ENCODE peak calls at places on chromosomes 3 and 15, in nine cellular contexts. H, R, K, N, S, Z, I, J and T are unnamed samples.

GRCh38 chr3:169864270-169864669 is 5.5 kb downstream of the LRRC31 start:
- DNase-seq in H (no peak), R (no peak), K (no peak), N (no peak), S (no peak), Z (no peak), I (no peak), J (no peak), T (no peak)

GRCh38 chr3:5090197-5090596 is 31.9 kb upstream of the ARL8B start:
- DNase-seq in H (no peak), R (no peak), K (no peak), N (no peak), S (no peak), Z (no peak), I (no peak), J (no peak), T (no peak)

GRCh38 chr3:3627104-3627503 is 172.1 kb upstream of the LRRN1 start:
- DNase-seq in H (no peak), R (no peak), K (no peak), N (no peak), S (no peak), Z (no peak), I (no peak), J (no peak), T (no peak)

GRCh38 chr3:99872633-99873254 is 55.1 kb downstream of the CMSS1 start:
- DNase-seq in H (no peak), R (no peak), K (no peak), N (no peak), S (no peak), Z (no peak), I (no peak), J (no peak), T (no peak)

GRCh38 chr3:5195605-5196004 is 8.1 kb downstream of the EDEM1 start:
- DNase-seq in H (no peak), R (no peak), K (no peak), N (no peak), S (no peak), Z (no peak), I (peak), J (no peak), T (no peak)

GRCh38 chr3:127077068-127077467 is 94.2 kb downstream of the PLXNA1 start:
- DNase-seq in H (no peak), R (peak), K (no peak), N (peak), S (no peak), Z (no peak), I (no peak), J (no peak), T (no peak)

GRCh38 chr3:66938338-66938963 is 59.7 kb upstream of the KBTBD8 start:
- DNase-seq in H (peak), R (no peak), K (no peak), N (no peak), S (no peak), Z (no peak), I (no peak), J (no peak), T (peak)

GRCh38 chr15:61871926-61872522 is 188.2 kb downstream of the VPS13C start:
- DNase-seq in H (peak), R (no peak), K (no peak), N (no peak), S (no peak), Z (no peak), I (no peak), J (no peak), T (no peak)

GRCh38 chr3:99678023-99678422 is 39.6 kb downstream of the COL8A1 start:
- DNase-seq in H (no peak), R (peak), K (no peak), N (no peak), S (peak), Z (no peak), I (peak), J (no peak), T (no peak)

GRCh38 chr3:117398166-117398954 is 688.8 kb downstream of the TUSC7 start:
- DNase-seq in H (no peak), R (no peak), K (no peak), N (no peak), S (no peak), Z (no peak), I (no peak), J (peak), T (no peak)

GRCh38 chr3:125107861-125108567 is 52.2 kb upstream of the HEG1 start:
- DNase-seq in H (no peak), R (no peak), K (no peak), N (no peak), S (no peak), Z (no peak), I (no peak), J (no peak), T (no peak)

GRCh38 chr3:26652157-26652556 is 29.6 kb downstream of the LRRC3B start:
- DNase-seq in H (no peak), R (peak), K (no peak), N (no peak), S (no peak), Z (no peak), I (no peak), J (no peak), T (no peak)

GRCh38 chr3:50612973-50613851 is 1.6 kb upstream of the CISH start:
- DNase-seq in H (no peak), R (no peak), K (no peak), N (no peak), S (no peak), Z (no peak), I (no peak), J (no peak), T (no peak)

GRCh38 chr3:64488938-64489337 is 198.9 kb downstream of the ADAMTS9 start:
- DNase-seq in H (no peak), R (no peak), K (no peak), N (no peak), S (no peak), Z (no peak), I (no peak), J (no peak), T (no peak)

GRCh38 chr15:73991260-73991659 is 835 bp downstream of the STOML1 start:
- DNase-seq in H (no peak), R (peak), K (no peak), N (peak), S (no peak), Z (no peak), I (no peak), J (no peak), T (no peak)

GRCh38 chr3:178436773-178437172 is 99.5 kb upstream of the KCNMB2 start:
- DNase-seq in H (peak), R (no peak), K (no peak), N (no peak), S (no peak), Z (no peak), I (no peak), J (no peak), T (peak)

GRCh38 chr3:165491487-165491886 is 295.3 kb upstream of the SLITRK3 start:
- DNase-seq in H (no peak), R (no peak), K (no peak), N (no peak), S (no peak), Z (no peak), I (no peak), J (no peak), T (no peak)

GRCh38 chr3:36876181-36876936 is 68.5 kb downstream of the TRANK1 start:
- DNase-seq in H (no peak), R (no peak), K (no peak), N (no peak), S (no peak), Z (peak), I (no peak), J (peak), T (peak)

GRCh38 chr3:77648214-77648613 is 608.3 kb downstream of the ROBO2 start:
- DNase-seq in H (no peak), R (no peak), K (no peak), N (no peak), S (no peak), Z (no peak), I (no peak), J (no peak), T (no peak)

GRCh38 chr3:153138267-153139210 is 23.5 kb upstream of the RAP2B start:
- DNase-seq in H (peak), R (peak), K (no peak), N (no peak), S (peak), Z (peak), I (peak), J (no peak), T (no peak)

GRCh38 chr3:15645740-15646490 is 44.4 kb downstream of the BTD start:
- DNase-seq in H (peak), R (peak), K (peak), N (no peak), S (no peak), Z (no peak), I (no peak), J (no peak), T (no peak)

GRCh38 chr3:57919987-57920386 is 88.2 kb upstream of the FLNB start:
- DNase-seq in H (no peak), R (no peak), K (no peak), N (no peak), S (no peak), Z (no peak), I (no peak), J (no peak), T (no peak)

GRCh38 chr15:73931441-73931840 is 5.2 kb downstream of the LOXL1 start:
- DNase-seq in H (no peak), R (no peak), K (no peak), N (peak), S (no peak), Z (no peak), I (no peak), J (no peak), T (no peak)

GRCh38 chr3:169774186-169774585 is 990 bp downstream of the MYNN start:
- DNase-seq in H (no peak), R (no peak), K (no peak), N (no peak), S (no peak), Z (no peak), I (no peak), J (no peak), T (no peak)

GRCh38 chr3:59247402-59247841 is 197.6 kb upstream of the CFAP20DC start:
- DNase-seq in H (no peak), R (no peak), K (no peak), N (no peak), S (no peak), Z (no peak), I (peak), J (no peak), T (no peak)

GRCh38 chr15:41013698-41014414 is 60.6 kb downstream of the CHAC1 start:
- DNase-seq in H (no peak), R (no peak), K (no peak), N (no peak), S (no peak), Z (peak), I (no peak), J (no peak), T (peak)

GRCh38 chr3:52232279-52233107 is 6.5 kb downstream of the TWF2 start:
- DNase-seq in H (no peak), R (no peak), K (no peak), N (no peak), S (no peak), Z (no peak), I (no peak), J (no peak), T (no peak)

GRCh38 chr15:71274448-71274798 is 159.2 kb downstream of the THSD4 start:
- DNase-seq in H (no peak), R (no peak), K (no peak), N (no peak), S (no peak), Z (no peak), I (no peak), J (no peak), T (no peak)

GRCh38 chr3:123424321-123424998 is 24.4 kb downstream of the ADCY5 start:
- DNase-seq in H (no peak), R (no peak), K (no peak), N (no peak), S (no peak), Z (no peak), I (no peak), J (no peak), T (no peak)
- TF ChIP-seq POLR2A in H (no peak), R (no peak), K (no peak), N (no peak), S (no peak), Z (no peak), I (no peak), J (no peak), T (no peak)

DNA sequence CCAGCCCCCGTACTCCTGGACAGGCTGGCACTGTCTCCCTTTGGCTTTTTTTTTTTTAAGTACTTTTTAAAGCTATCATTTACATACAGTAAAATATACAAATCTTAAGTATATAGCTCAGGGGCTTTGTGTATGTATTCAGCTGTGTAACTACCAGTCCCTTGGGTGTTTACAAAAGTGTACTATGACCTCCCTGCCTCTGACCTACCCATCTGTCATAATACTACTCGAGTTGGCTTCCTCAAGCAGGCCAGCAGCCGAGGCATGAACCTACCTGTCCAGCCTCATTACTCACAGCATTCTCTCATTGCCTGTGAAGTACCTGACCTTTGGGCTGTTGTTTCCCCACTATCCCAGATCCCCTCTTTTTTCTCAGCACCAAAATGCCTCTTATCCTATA is 33.2 kb downstream of the ABHD2 start:
- DNase-seq in H (no peak), R (no peak), K (no peak), N (no peak), S (no peak), Z (no peak), I (no peak), J (no peak), T (no peak)
- TF ChIP-seq POLR2AphosphoS5 in H (no peak), R (no peak), K (no peak), N (no peak), S (peak), Z (no peak), I (no peak), J (no peak), T (no peak)

DNA sequence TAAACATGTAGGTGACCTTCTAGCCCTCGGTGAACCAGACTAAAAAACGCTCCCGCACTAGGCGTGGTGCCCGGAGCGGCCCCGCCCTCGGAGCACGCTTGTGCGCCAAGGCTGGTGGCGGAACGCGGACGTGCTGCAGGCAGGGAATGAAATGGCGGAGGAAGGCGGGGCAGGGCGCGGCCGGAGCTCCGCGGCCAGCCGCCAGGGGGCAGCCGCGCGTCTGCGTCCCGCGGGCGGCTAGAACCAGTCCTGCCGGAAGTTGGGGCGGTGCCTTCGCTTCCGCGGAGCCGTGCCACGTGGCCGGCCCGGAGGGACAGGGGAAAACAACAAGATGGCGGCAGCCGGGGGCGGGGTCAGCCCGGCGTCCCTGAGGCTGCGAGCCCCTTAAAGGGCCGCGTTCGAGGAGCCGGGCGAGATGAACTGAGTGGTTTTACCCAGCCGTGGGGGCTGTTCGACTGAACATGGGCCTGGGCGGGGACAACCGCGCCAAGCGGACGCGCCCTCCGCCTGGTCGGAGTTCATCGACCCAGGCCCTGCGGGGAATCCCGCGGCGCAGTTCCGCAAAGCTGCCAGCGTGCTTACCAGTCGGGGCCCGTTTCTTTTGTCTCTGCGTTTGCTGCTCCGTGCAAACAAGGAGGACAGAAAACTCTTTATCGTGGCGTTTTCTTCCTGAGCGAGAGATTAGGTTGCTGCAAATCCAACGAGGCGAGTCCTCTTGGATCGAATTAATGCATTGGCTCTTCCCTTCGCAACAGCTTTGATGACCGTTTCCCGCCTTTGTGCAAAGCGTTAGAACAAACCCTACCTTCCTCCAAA is 90.9 kb upstream of the CHD2 start:
- DNase-seq in H (peak), R (peak), K (peak), N (peak), S (peak), Z (peak), I (peak), J (peak), T (peak)
- TF ChIP-seq POLR2A in H (peak), R (peak), K (peak), N (peak), S (no peak), Z (peak), I (peak), J (peak), T (peak)

GRCh38 chr3:30643763-30644462 is 37.5 kb downstream of the TGFBR2 start:
- DNase-seq in H (no peak), R (no peak), K (no peak), N (peak), S (no peak), Z (no peak), I (no peak), J (no peak), T (no peak)

GRCh38 chr3:30642715-30643361 is 36.4 kb downstream of the TGFBR2 start:
- DNase-seq in H (no peak), R (no peak), K (no peak), N (no peak), S (no peak), Z (no peak), I (no peak), J (no peak), T (no peak)

GRCh38 chr3:30645077-30645476 is 38.7 kb downstream of the TGFBR2 start:
- DNase-seq in H (no peak), R (no peak), K (no peak), N (no peak), S (no peak), Z (no peak), I (no peak), J (no peak), T (no peak)

GRCh38 chr3:30646181-30646876 is 39.9 kb downstream of the TGFBR2 start:
- DNase-seq in H (no peak), R (no peak), K (no peak), N (no peak), S (no peak), Z (no peak), I (no peak), J (no peak), T (no peak)

GRCh38 chr3:30644615-30645014 is 38.2 kb downstream of the TGFBR2 start:
- DNase-seq in H (no peak), R (peak), K (no peak), N (no peak), S (no peak), Z (no peak), I (peak), J (no peak), T (no peak)
- TF ChIP-seq POLR2AphosphoS5 in H (no peak), R (peak), K (peak), N (no peak), S (no peak), Z (no peak), I (no peak), J (no peak), T (no peak)

GRCh38 chr15:50066202-50066601 is 52.8 kb downstream of the ATP8B4 start:
- DNase-seq in H (no peak), R (no peak), K (no peak), N (no peak), S (no peak), Z (no peak), I (no peak), J (no peak), T (no peak)
- TF ChIP-seq POLR2A in H (no peak), R (no peak), K (no peak), N (no peak), S (no peak), Z (no peak), I (no peak), J (no peak), T (no peak)

DNA sequence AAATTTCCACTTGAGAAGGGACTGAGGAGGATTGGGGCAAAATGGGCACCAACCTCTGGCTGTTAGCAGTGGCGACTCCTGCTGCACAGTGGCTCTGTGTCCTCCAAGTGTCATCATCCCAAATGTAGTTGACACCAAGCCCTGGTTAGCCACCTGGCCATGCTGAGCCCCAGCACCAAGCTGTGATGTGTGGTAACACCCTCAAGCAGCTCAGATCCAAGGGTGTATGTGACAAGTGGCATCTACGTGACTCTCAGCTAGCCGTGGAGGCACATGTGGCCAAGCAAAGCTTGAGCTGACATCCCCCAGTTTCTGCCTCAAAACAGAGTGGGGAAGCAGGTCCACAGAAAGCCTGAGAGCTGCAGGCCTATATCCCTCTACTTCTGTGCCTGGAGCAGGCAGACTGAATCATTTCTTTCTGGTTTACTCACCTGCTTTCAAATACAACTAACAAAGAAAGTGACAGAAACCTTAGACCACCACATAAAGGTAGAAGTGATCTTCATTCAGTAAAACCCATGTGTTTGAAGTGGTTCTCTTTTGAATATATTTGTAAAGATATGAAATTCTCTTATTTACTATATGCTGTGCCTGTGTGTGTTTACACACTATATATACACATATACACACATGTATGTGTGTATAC is 40.0 kb downstream of the FOXP1 start:
- DNase-seq in H (no peak), R (no peak), K (no peak), N (no peak), S (no peak), Z (no peak), I (no peak), J (no peak), T (no peak)
- TF ChIP-seq POLR2AphosphoS5 in H (no peak), R (no peak), K (no peak), N (no peak), S (no peak), Z (no peak), I (no peak), J (no peak), T (no peak)

GRCh38 chr15:84654689-84655453 is 788 bp upstream of the WDR73 start:
- DNase-seq in H (peak), R (peak), K (no peak), N (peak), S (no peak), Z (no peak), I (peak), J (peak), T (peak)

GRCh38 chr15:84657748-84658079 is 285 bp downstream of the NMB start:
- DNase-seq in H (no peak), R (peak), K (no peak), N (no peak), S (no peak), Z (no peak), I (no peak), J (no peak), T (no peak)

GRCh38 chr15:84653584-84653909 is 536 bp downstream of the WDR73 start:
- DNase-seq in H (no peak), R (no peak), K (no peak), N (no peak), S (no peak), Z (no peak), I (no peak), J (no peak), T (no peak)

GRCh38 chr15:84656972-84657371 is 1.0 kb downstream of the NMB start:
- DNase-seq in H (no peak), R (no peak), K (no peak), N (no peak), S (no peak), Z (no peak), I (no peak), J (no peak), T (no peak)

DNA sequence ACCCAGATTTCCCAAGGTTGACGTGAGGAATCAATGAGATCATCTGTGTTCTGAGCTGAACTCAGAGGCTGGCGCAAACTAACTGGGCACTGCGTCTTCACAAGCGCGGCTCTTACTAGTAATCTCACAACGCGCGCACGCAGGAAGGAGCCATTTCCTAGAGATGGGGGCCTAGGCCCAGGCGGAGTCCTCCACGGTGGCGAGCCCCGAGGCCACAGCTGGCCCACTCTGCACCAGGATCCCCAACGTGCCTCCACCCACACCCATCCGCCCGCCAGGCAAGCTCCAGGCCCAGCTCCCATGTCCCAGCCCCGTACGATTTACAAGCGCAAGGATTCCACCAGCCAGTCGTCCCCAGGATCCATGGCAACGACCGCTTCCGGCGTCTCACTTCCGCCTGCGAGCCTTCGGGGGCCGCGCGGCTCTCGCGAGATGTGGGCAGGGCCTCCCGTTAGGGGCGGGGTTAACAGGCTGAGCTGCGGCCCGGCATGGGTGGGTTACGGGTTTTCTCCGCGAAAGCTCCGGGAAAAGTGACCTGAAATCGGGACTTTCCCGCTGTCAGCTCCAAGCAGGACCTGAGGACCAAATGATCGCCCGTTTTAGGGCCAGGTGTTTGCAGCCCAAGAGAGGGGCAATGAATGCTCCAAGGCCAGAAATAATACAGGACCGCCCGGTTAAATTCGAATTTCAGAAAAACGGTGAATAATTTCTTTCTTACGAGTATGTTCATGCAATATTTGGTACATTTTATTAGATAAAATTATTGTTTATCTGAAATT is at the start of gene WDR73:
- DNase-seq in H (peak), R (peak), K (peak), N (peak), S (peak), Z (peak), I (peak), J (peak), T (peak)
- TF ChIP-seq POLR2A in H (peak), R (peak), K (no peak), N (peak), S (no peak), Z (peak), I (peak), J (peak), T (peak)